ENCODE peak calls at places on chromosomes 3 and 15, in four cellular contexts. K, Z, L and M are unnamed samples.
A peak's percentile ranks its signal among the peaks of the same experiment; 100 is the strongest.

GRCh38 chr15:84886211-84886983 is 1.9 kb downstream of the SLC28A1 start:
- DNase-seq in K (no peak), Z (no peak), L (no peak), M (no peak)

GRCh38 chr3:99325407-99325806 is 313.0 kb upstream of the COL8A1 start:
- DNase-seq in K (no peak), Z (no peak), L (no peak), M (no peak)

GRCh38 chr3:45154641-45155147 is 8.5 kb upstream of the CDCP1 start:
- DNase-seq in K (no peak), Z (peak; percentile 51), L (no peak), M (no peak)

GRCh38 chr15:40932625-40933519 is 3.7 kb downstream of the DLL4 start:
- DNase-seq in K (no peak), Z (no peak), L (no peak), M (no peak)

GRCh38 chr3:41681479-41681878 is 280.4 kb downstream of the ULK4 start:
- DNase-seq in K (no peak), Z (peak; percentile 85), L (peak; percentile 89), M (no peak)

GRCh38 chr15:33735637-33736247 is 232.6 kb upstream of the CHRM5 start:
- DNase-seq in K (no peak), Z (peak; percentile 60), L (no peak), M (no peak)

GRCh38 chr15:88649286-88649733 is 10.5 kb downstream of the ISG20 start:
- DNase-seq in K (peak; percentile 78), Z (peak; percentile 95), L (peak; percentile 39), M (peak; percentile 44)

GRCh38 chr15:60583946-60584345 is 105.0 kb upstream of the ICE2 start:
- DNase-seq in K (no peak), Z (no peak), L (no peak), M (no peak)

GRCh38 chr3:119636194-119636593 is 24.2 kb downstream of the POPDC2 start:
- DNase-seq in K (no peak), Z (peak; percentile 36), L (no peak), M (no peak)

GRCh38 chr3:46693897-46694235 is 387 bp upstream of the ALS2CL start:
- DNase-seq in K (peak; percentile 44), Z (peak; percentile 24), L (no peak), M (no peak)

GRCh38 chr3:127848131-127849129 is 26.1 kb upstream of the MGLL start:
- DNase-seq in K (no peak), Z (peak; percentile 55), L (no peak), M (no peak)

GRCh38 chr15:77369168-77369567 is 50.7 kb downstream of the PEAK1 start:
- DNase-seq in K (no peak), Z (peak; percentile 35), L (no peak), M (no peak)

GRCh38 chr15:90869601-90870353 is 1.4 kb downstream of the FURIN start:
- DNase-seq in K (peak; percentile 40), Z (peak; percentile 77), L (no peak), M (no peak)

GRCh38 chr15:32994810-32995424 is 199.6 kb downstream of the FMN1 start:
- DNase-seq in K (no peak), Z (peak; percentile 74), L (no peak), M (no peak)

GRCh38 chr3:114490829-114491228 is 197.0 kb downstream of the TIGIT start:
- DNase-seq in K (no peak), Z (no peak), L (no peak), M (no peak)

GRCh38 chr3:150936693-150937092 is 31.5 kb upstream of the MINDY4B start:
- DNase-seq in K (no peak), Z (no peak), L (no peak), M (no peak)

GRCh38 chr3:186095584-186096061 is 13.3 kb downstream of the ETV5 start:
- DNase-seq in K (no peak), Z (no peak), L (no peak), M (no peak)

GRCh38 chr3:12353796-12354505 is 65.1 kb downstream of the PPARG start:
- DNase-seq in K (no peak), Z (peak; percentile 81), L (no peak), M (no peak)

GRCh38 chr3:107959767-107960166 is 131.1 kb downstream of the CD47 start:
- DNase-seq in K (no peak), Z (peak; percentile 48), L (no peak), M (no peak)

GRCh38 chr3:171026584-171027293 is at the start of gene SLC2A2:
- DNase-seq in K (no peak), Z (no peak), L (no peak), M (no peak)

GRCh38 chr3:9169951-9170850 is 79.2 kb downstream of the SRGAP3 start:
- DNase-seq in K (no peak), Z (no peak), L (no peak), M (no peak)

GRCh38 chr3:34364345-34364744 is 565.9 kb downstream of the PDCD6IP start:
- DNase-seq in K (no peak), Z (no peak), L (no peak), M (no peak)

GRCh38 chr3:76307556-76307955 is 522.2 kb upstream of the ZNF717 start:
- DNase-seq in K (no peak), Z (peak; percentile 44), L (no peak), M (no peak)

GRCh38 chr15:94312946-94313345 is 81.6 kb downstream of the MCTP2 start:
- DNase-seq in K (no peak), Z (no peak), L (no peak), M (no peak)

GRCh38 chr3:156725706-156726105 is 51.3 kb downstream of the TIPARP start:
- DNase-seq in K (no peak), Z (no peak), L (no peak), M (no peak)

GRCh38 chr3:10438902-10439610 is 66.3 kb downstream of the ATP2B2 start:
- DNase-seq in K (no peak), Z (no peak), L (no peak), M (no peak)

GRCh38 chr3:168996622-168997021 is 666.9 kb downstream of the MECOM start:
- DNase-seq in K (no peak), Z (no peak), L (no peak), M (no peak)

GRCh38 chr3:96814581-96815567 is at the start of gene EPHA6:
- DNase-seq in K (no peak), Z (peak; percentile 2), L (no peak), M (no peak)

GRCh38 chr3:69182588-69183299 is 60.3 kb upstream of the LMOD3 start:
- DNase-seq in K (no peak), Z (peak; percentile 74), L (peak; percentile 34), M (no peak)

GRCh38 chr3:125357032-125357658 is 18.0 kb downstream of the ZNF148 start:
- DNase-seq in K (peak; percentile 56), Z (peak; percentile 67), L (no peak), M (peak; percentile 54)

GRCh38 chr3:64266065-64266874 is 41.0 kb upstream of the PRICKLE2 start:
- DNase-seq in K (no peak), Z (peak; percentile 95), L (peak; percentile 92), M (no peak)

GRCh38 chr3:45362161-45362560 is 26.2 kb upstream of the LARS2 start:
- DNase-seq in K (no peak), Z (no peak), L (no peak), M (no peak)

GRCh38 chr3:4721511-4721911 is 228.4 kb downstream of the ITPR1 start:
- DNase-seq in K (no peak), Z (peak; percentile 81), L (peak; percentile 65), M (no peak)

GRCh38 chr3:116667791-116668190 is 41.8 kb upstream of the TUSC7 start:
- DNase-seq in K (no peak), Z (no peak), L (no peak), M (no peak)

GRCh38 chr3:105353485-105354161 is 13.1 kb upstream of the ALCAM start:
- DNase-seq in K (no peak), Z (peak; percentile 53), L (no peak), M (no peak)

GRCh38 chr3:143307613-143308183 is 188.1 kb downstream of the CHST2 start:
- DNase-seq in K (no peak), Z (peak; percentile 65), L (no peak), M (no peak)

GRCh38 chr15:74312445-74313007 is 54.9 kb downstream of the CYP11A1 start:
- DNase-seq in K (no peak), Z (no peak), L (no peak), M (no peak)

GRCh38 chr3:139318826-139319225 is 25.0 kb upstream of the MRPS22 start:
- DNase-seq in K (no peak), Z (no peak), L (no peak), M (no peak)

GRCh38 chr3:139317660-139318430 is 26.0 kb upstream of the MRPS22 start:
- DNase-seq in K (no peak), Z (no peak), L (no peak), M (no peak)

GRCh38 chr3:139318431-139318816 is 25.4 kb upstream of the MRPS22 start:
- DNase-seq in K (no peak), Z (no peak), L (no peak), M (no peak)

GRCh38 chr3:139320551-139321309 is 23.1 kb upstream of the MRPS22 start:
- DNase-seq in K (no peak), Z (no peak), L (no peak), M (no peak)

GRCh38 chr3:139319428-139320402 is 24.1 kb upstream of the MRPS22 start:
- DNase-seq in K (no peak), Z (peak; percentile 28), L (no peak), M (no peak)
- TF ChIP-seq CTCF in K (no peak), Z (peak; percentile 22), L (peak; percentile 38), M (no peak)

GRCh38 chr15:70505971-70506887 is 257.1 kb downstream of the UACA start:
- DNase-seq in K (no peak), Z (no peak), L (no peak), M (no peak)

GRCh38 chr15:70507772-70508351 is 255.5 kb downstream of the UACA start:
- DNase-seq in K (no peak), Z (no peak), L (no peak), M (no peak)

GRCh38 chr15:70509282-70510272 is 253.8 kb downstream of the UACA start:
- DNase-seq in K (no peak), Z (no peak), L (no peak), M (no peak)

GRCh38 chr15:70510433-70510832 is 252.9 kb downstream of the UACA start:
- DNase-seq in K (no peak), Z (no peak), L (no peak), M (no peak)

DNA sequence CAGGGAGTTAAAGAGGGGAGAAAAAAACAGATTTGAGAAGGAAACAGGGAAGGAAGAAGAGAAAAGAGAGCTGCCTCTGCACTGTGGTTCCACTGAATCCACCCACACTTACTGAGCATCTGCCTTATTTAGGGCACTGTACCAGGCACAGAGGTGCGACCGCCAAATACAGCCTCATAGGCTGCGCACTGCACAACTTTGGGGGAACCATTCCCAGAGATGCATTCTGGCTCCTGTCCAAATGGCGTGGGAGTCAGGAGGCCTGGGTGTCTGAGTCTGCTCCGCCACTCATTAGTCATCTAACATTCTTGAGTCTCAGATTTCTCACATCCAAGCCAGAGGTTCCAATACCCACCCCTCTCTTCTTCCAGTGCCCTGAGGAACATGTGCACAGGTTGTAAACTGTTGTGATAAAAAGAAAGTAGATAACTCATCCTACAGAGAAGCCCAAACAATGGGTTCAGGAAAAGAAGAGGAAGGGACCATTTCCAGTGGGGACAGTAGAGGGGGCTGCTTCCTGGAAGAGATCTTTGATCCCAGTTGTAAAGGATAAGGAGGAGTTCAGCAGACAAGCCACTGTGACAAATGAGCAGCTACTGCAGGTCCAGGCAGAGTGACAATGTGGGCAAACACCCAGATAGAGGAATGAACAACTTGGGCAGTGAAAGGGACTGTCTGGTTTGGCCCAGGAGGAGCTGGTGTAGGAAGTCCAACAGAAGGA is 254.6 kb downstream of the UACA start:
- DNase-seq in K (no peak), Z (peak; percentile 81), L (no peak), M (no peak)
- TF ChIP-seq CTCF in K (no peak), Z (peak; percentile 6), L (peak; percentile 12), M (no peak)

GRCh38 chr15:81752974-81753373 is 292.8 kb downstream of the MEX3B start:
- DNase-seq in K (no peak), Z (no peak), L (no peak), M (no peak)
- TF ChIP-seq CTCF in K (no peak), Z (no peak), L (no peak), M (no peak)

GRCh38 chr3:129106320-129106719 is 15.3 kb downstream of the RAB43 start:
- DNase-seq in K (no peak), Z (no peak), L (no peak), M (no peak)
- TF ChIP-seq CTCF in K (no peak), Z (no peak), L (no peak), M (no peak)